ENCODE peak calls at places on chromosome 15, in eight cellular contexts. W is thoracic aorta, P is WERI-Rb-1, M is AG04450, E is left ventricle myocardium inferior, D is uterus, G is cardiac muscle cell, Q is Panc1. R is an unnamed sample.

GRCh38 chr15:93034512-93034911 is 54.5 kb downstream of the RGMA start:
- DNase-seq in G (no peak), Q (no peak), D (peak), E (no peak), M (no peak), W (no peak), P (no peak), R (no peak)

GRCh38 chr15:70964058-70964457 is 71.4 kb downstream of the LRRC49 start:
- DNase-seq in E (no peak), M (no peak), W (no peak), G (no peak), Q (no peak), D (no peak), P (no peak), R (no peak)

GRCh38 chr15:92780816-92781215 is 119.3 kb upstream of the CHD2 start:
- DNase-seq in Q (no peak), P (no peak), D (no peak), E (no peak), W (no peak), G (no peak), M (no peak), R (peak)

GRCh38 chr15:73989001-73989798 is 2.9 kb downstream of the STOML1 start:
- DNase-seq in Q (no peak), M (peak), G (peak), E (no peak), W (no peak), P (no peak), D (no peak), R (no peak)

GRCh38 chr15:48395532-48396011 is 64.3 kb downstream of the DUT start:
- DNase-seq in W (no peak), G (no peak), P (no peak), Q (no peak), M (no peak), D (peak), E (peak), R (no peak)

GRCh38 chr15:37764733-37765191 is 169.7 kb upstream of the TMCO5A start:
- DNase-seq in E (no peak), M (peak), G (peak), W (no peak), Q (no peak), P (peak), D (no peak), R (no peak)

GRCh38 chr15:92822216-92823144 is 77.6 kb upstream of the CHD2 start:
- DNase-seq in M (no peak), W (no peak), D (peak), E (no peak), P (peak), G (no peak), Q (no peak), R (no peak)

GRCh38 chr15:90047956-90048575 is 46.9 kb downstream of the ZNF710 start:
- DNase-seq in W (no peak), E (no peak), P (no peak), M (no peak), D (no peak), G (no peak), Q (no peak), R (no peak)

GRCh38 chr15:30023798-30024295 is 58.9 kb upstream of the GOLGA8J start:
- DNase-seq in P (no peak), W (no peak), D (no peak), Q (no peak), E (no peak), G (peak), M (no peak), R (no peak)

GRCh38 chr15:66928101-66928500 is 137.3 kb upstream of the SMAD3 start:
- DNase-seq in W (no peak), G (no peak), Q (no peak), D (no peak), M (no peak), P (no peak), E (no peak), R (no peak)

GRCh38 chr15:70584838-70585706 is 178.3 kb downstream of the UACA start:
- DNase-seq in D (no peak), E (no peak), G (no peak), P (peak), W (no peak), Q (peak), M (no peak), R (no peak)

GRCh38 chr15:57560976-57561711 is 30.6 kb upstream of the MYZAP start:
- DNase-seq in D (peak), W (peak), M (peak), E (peak), Q (peak), G (peak), P (peak), R (no peak)

GRCh38 chr15:70412717-70413266 is 315.1 kb upstream of the TLE3 start:
- DNase-seq in M (no peak), Q (no peak), D (no peak), E (no peak), P (no peak), W (no peak), G (no peak), R (no peak)

GRCh38 chr15:88542342-88542733 is 4.1 kb downstream of the DET1 start:
- DNase-seq in G (peak), D (peak), W (no peak), E (no peak), M (no peak), Q (no peak), P (no peak), R (no peak)

GRCh38 chr15:101474233-101474632 is 15.3 kb downstream of the PCSK6 start:
- DNase-seq in G (no peak), P (no peak), M (no peak), W (no peak), Q (no peak), E (no peak), D (no peak), R (no peak)

GRCh38 chr15:92901053-92901761 is 1.1 kb downstream of the CHD2 start:
- DNase-seq in D (no peak), W (no peak), P (no peak), M (no peak), G (peak), Q (no peak), E (no peak), R (no peak)

GRCh38 chr15:101295607-101296225 is 668 bp upstream of the SNRPA1 start:
- DNase-seq in M (peak), Q (no peak), P (no peak), G (peak), W (no peak), D (no peak), E (no peak), R (no peak)

GRCh38 chr15:82852906-82853635 is 43.6 kb downstream of the WHAMM start:
- DNase-seq in Q (no peak), D (no peak), M (no peak), P (no peak), W (no peak), G (no peak), E (no peak), R (no peak)

GRCh38 chr15:82856397-82857170 is 47.2 kb downstream of the WHAMM start:
- DNase-seq in D (no peak), G (no peak), M (no peak), E (no peak), Q (no peak), P (no peak), W (no peak), R (no peak)

GRCh38 chr15:82854554-82854953 is 45.1 kb downstream of the WHAMM start:
- DNase-seq in Q (no peak), E (no peak), G (no peak), D (no peak), P (no peak), M (no peak), W (no peak), R (no peak)

GRCh38 chr15:82851981-82852511 is 42.6 kb downstream of the WHAMM start:
- DNase-seq in W (no peak), G (no peak), D (no peak), E (no peak), M (no peak), P (peak), Q (no peak), R (no peak)

DNA sequence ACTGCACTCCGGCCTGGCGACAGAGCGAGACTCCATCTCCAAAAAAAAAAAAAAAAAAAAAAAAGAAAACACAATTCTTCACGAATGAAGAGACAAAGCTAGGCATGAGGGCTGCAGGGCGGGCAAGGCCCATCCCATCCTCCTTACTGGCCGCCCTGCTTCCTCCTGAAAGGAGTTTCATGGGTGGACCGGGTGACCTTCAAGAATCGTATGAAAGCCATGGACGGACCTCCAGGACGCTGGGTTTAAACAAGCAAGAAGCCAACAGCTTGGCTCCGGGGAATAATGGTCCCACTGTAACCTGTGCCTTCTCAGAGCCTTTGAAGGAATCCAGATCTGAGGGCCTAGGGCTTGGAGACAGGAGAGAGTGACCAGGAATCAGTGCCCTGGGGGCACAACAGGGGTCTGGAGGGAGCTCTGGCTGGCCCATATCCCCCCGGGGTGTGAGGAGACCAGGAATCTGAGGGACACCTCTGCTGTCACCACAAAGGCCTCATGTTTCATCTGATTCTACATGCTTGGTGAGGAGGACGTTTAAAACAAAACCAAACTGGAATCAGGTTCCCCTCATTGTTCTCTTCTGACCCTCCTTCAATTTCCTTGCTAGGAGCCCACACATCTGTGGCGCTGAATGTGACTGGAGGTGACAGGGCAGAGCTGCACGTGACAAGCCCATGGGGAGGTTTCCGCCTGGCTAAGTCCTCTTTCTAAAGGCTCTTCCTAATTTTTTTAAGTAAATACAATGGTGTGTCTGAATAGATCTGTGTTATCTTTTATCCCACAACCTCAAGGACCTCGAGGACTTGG is 46.1 kb downstream of the WHAMM start:
- DNase-seq in Q (no peak), D (no peak), P (no peak), W (no peak), M (no peak), E (no peak), G (no peak), R (no peak)
- H3K27ac ChIP-seq in Q (no peak), D (no peak), P (no peak), W (no peak), M (no peak), E (no peak), G (no peak), R (no peak)

GRCh38 chr15:81031203-81031602 is 30.5 kb downstream of the TLNRD1 start:
- DNase-seq in P (no peak), M (no peak), D (no peak), W (no peak), E (no peak), G (no peak), Q (no peak), R (no peak)
- H3K27ac ChIP-seq in P (no peak), M (no peak), D (no peak), W (no peak), E (peak), G (no peak), Q (no peak), R (no peak)

GRCh38 chr15:40936709-40937666 is 7.8 kb downstream of the DLL4 start:
- DNase-seq in D (no peak), Q (no peak), P (no peak), E (no peak), W (no peak), G (no peak), M (no peak), R (no peak)
- H3K27ac ChIP-seq in D (no peak), Q (no peak), P (no peak), E (peak), W (no peak), G (no peak), M (no peak), R (no peak)

GRCh38 chr15:98347866-98348265 is 300.5 kb upstream of the IGF1R start:
- DNase-seq in Q (no peak), M (no peak), G (no peak), D (no peak), W (no peak), P (no peak), E (no peak), R (no peak)
- H3K27ac ChIP-seq in Q (no peak), M (no peak), G (no peak), D (no peak), W (no peak), P (no peak), E (no peak), R (no peak)

DNA sequence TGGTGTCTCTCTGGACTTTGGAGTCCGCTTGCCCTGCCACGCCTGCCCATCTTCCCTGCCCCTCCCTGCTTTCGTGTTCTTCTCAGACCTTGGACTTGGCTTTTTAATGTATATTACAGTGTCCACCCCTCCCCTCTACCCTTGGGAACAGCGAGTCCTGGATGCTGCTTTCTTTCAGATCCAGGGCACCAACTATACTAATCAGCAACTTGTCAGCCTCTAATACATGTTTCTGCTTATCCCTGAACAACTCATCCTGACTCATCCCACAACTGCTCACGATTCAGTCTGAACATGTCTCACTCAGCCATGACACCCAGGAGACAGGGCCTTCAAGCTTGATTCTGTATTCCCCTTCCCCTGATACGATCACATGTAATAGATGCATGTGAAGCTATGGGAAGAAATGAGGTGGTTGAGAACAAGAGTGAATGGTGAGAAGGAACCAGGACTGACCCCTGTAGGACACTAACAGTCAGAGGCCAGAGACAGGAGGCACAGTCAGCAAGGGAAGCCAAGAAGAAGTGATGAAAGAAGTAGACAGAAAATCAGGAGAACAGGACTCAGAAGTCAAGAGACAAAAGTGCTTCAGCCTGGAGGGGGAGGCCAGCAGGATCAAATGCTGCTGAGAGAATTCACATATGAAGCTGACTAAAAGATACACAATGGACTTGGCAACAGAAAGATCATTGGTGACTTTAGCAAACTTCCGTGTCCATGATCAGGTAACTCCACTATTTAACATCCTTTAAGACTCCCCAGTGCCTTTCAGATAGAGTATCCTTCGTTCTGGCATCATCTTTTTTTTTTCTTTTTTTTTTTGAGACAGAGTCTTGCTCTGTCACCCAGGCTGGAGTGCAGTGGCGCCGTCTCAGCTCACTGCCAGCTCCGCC is 35.4 kb downstream of the BCL2L10 start:
- DNase-seq in P (no peak), E (no peak), Q (peak), G (peak), W (no peak), M (no peak), D (no peak), R (no peak)
- H3K27ac ChIP-seq in P (no peak), E (no peak), Q (peak), G (no peak), W (no peak), M (peak), D (no peak), R (no peak)

DNA sequence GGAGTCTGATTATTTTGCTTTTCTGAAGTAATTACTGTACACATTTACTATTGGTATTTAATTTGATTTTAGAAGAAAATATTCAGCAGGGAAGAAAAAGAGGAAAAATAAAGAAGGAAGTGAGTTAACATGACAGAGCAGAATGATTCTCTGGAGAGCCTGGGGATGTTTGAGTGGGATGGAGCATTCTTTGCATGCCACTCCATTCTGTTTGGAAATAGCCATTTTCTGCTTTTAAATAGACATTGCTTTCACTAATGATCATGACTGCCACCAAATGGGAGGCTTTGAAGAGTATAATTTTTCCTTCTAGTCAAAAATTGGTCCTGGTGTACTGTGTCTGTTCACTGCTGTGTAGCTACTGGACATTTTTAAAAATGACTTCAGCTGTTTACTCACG is 196.0 kb downstream of the RYR3 start:
- DNase-seq in W (no peak), Q (no peak), M (peak), P (no peak), E (no peak), G (no peak), D (no peak), R (no peak)
- H3K27ac ChIP-seq in W (no peak), Q (no peak), M (no peak), P (no peak), E (no peak), G (no peak), D (no peak), R (no peak)

GRCh38 chr15:60115579-60116415 is 111.7 kb downstream of the FOXB1 start:
- DNase-seq in G (peak), M (no peak), W (no peak), Q (no peak), P (no peak), D (no peak), E (no peak), R (no peak)
- H3K27ac ChIP-seq in G (no peak), M (no peak), W (no peak), Q (peak), P (no peak), D (no peak), E (no peak), R (no peak)